ENCODE peak calls at places on chromosomes 16 and 17, in six cellular contexts. One of them, this sample, is unnamed.

GRCh38 chr17:51638909-51639308 is 378.6 kb downstream of the UTP18 start:
- DNase-seq in ELF-1: no peak
- DNase-seq in hypothalamus: no peak
- DNase-seq in CD8-positive, alpha-beta T cell: no peak
- DNase-seq in NCI-H1092: no peak
- DNase-seq in right lobe of liver: no peak
- DNase-seq in this sample: no peak

GRCh38 chr16:35908942-35909341 is 2449.5 kb downstream of the TP53TG3F start:
- DNase-seq in ELF-1: peak
- DNase-seq in right lobe of liver: no peak
- DNase-seq in NCI-H1092: no peak
- DNase-seq in hypothalamus: no peak
- DNase-seq in CD8-positive, alpha-beta T cell: no peak
- DNase-seq in this sample: no peak

GRCh38 chr16:69423189-69423588 is 1.2 kb upstream of the CYB5B start:
- DNase-seq in CD8-positive, alpha-beta T cell: no peak
- DNase-seq in right lobe of liver: no peak
- DNase-seq in ELF-1: no peak
- DNase-seq in hypothalamus: no peak
- DNase-seq in NCI-H1092: no peak
- DNase-seq in this sample: no peak

GRCh38 chr16:84594725-84595038 is 23.2 kb downstream of the COTL1 start:
- DNase-seq in NCI-H1092: no peak
- DNase-seq in CD8-positive, alpha-beta T cell: no peak
- DNase-seq in ELF-1: no peak
- DNase-seq in right lobe of liver: no peak
- DNase-seq in hypothalamus: no peak
- DNase-seq in this sample: no peak

GRCh38 chr16:65497571-65497970 is 375.7 kb upstream of the CDH11 start:
- DNase-seq in ELF-1: no peak
- DNase-seq in NCI-H1092: no peak
- DNase-seq in hypothalamus: no peak
- DNase-seq in CD8-positive, alpha-beta T cell: no peak
- DNase-seq in right lobe of liver: no peak
- DNase-seq in this sample: no peak

GRCh38 chr16:22670551-22670970 is 143.4 kb upstream of the HS3ST2 start:
- DNase-seq in CD8-positive, alpha-beta T cell: no peak
- DNase-seq in NCI-H1092: no peak
- DNase-seq in ELF-1: peak
- DNase-seq in right lobe of liver: no peak
- DNase-seq in hypothalamus: no peak
- DNase-seq in this sample: no peak

GRCh38 chr17:48177816-48178215 is 70.2 kb downstream of the SNX11 start:
- DNase-seq in CD8-positive, alpha-beta T cell: no peak
- DNase-seq in ELF-1: no peak
- DNase-seq in hypothalamus: no peak
- DNase-seq in right lobe of liver: no peak
- DNase-seq in NCI-H1092: no peak
- DNase-seq in this sample: no peak

GRCh38 chr16:85463228-85463611 is 149.9 kb upstream of the GSE1 start:
- DNase-seq in right lobe of liver: no peak
- DNase-seq in ELF-1: no peak
- DNase-seq in hypothalamus: no peak
- DNase-seq in NCI-H1092: no peak
- DNase-seq in CD8-positive, alpha-beta T cell: no peak
- DNase-seq in this sample: no peak

GRCh38 chr16:63289834-63290460 is 1253.7 kb upstream of the CDH8 start:
- DNase-seq in NCI-H1092: peak
- DNase-seq in right lobe of liver: no peak
- DNase-seq in ELF-1: peak
- DNase-seq in CD8-positive, alpha-beta T cell: no peak
- DNase-seq in hypothalamus: no peak
- DNase-seq in this sample: no peak

GRCh38 chr17:82031303-82031884 is at the start of gene RAC3:
- DNase-seq in NCI-H1092: no peak
- DNase-seq in right lobe of liver: no peak
- DNase-seq in hypothalamus: no peak
- DNase-seq in ELF-1: no peak
- DNase-seq in CD8-positive, alpha-beta T cell: no peak
- DNase-seq in this sample: no peak

GRCh38 chr16:5350118-5350517 is 252.5 kb upstream of the EEF2KMT start:
- DNase-seq in NCI-H1092: no peak
- DNase-seq in CD8-positive, alpha-beta T cell: no peak
- DNase-seq in right lobe of liver: no peak
- DNase-seq in ELF-1: peak
- DNase-seq in hypothalamus: no peak
- DNase-seq in this sample: no peak

GRCh38 chr16:12245923-12246290 is 269.4 kb downstream of the SNX29 start:
- DNase-seq in NCI-H1092: no peak
- DNase-seq in hypothalamus: no peak
- DNase-seq in right lobe of liver: no peak
- DNase-seq in CD8-positive, alpha-beta T cell: no peak
- DNase-seq in ELF-1: no peak
- DNase-seq in this sample: no peak

GRCh38 chr16:72189865-72190371 is 18.0 kb upstream of the PMFBP1 start:
- DNase-seq in right lobe of liver: no peak
- DNase-seq in hypothalamus: no peak
- DNase-seq in CD8-positive, alpha-beta T cell: no peak
- DNase-seq in ELF-1: no peak
- DNase-seq in NCI-H1092: no peak
- DNase-seq in this sample: no peak

GRCh38 chr17:81322271-81323082 is 27.4 kb upstream of the SLC38A10 start:
- DNase-seq in NCI-H1092: no peak
- DNase-seq in hypothalamus: no peak
- DNase-seq in ELF-1: no peak
- DNase-seq in right lobe of liver: no peak
- DNase-seq in CD8-positive, alpha-beta T cell: peak
- DNase-seq in this sample: no peak

GRCh38 chr16:89471225-89471624 is 19.1 kb downstream of the ANKRD11 start:
- DNase-seq in NCI-H1092: no peak
- DNase-seq in CD8-positive, alpha-beta T cell: no peak
- DNase-seq in ELF-1: peak
- DNase-seq in hypothalamus: no peak
- DNase-seq in right lobe of liver: no peak
- DNase-seq in this sample: no peak

GRCh38 chr16:2715519-2715918 is 4.5 kb downstream of the PRSS27 start:
- DNase-seq in CD8-positive, alpha-beta T cell: peak
- DNase-seq in ELF-1: peak
- DNase-seq in hypothalamus: no peak
- DNase-seq in right lobe of liver: peak
- DNase-seq in NCI-H1092: no peak
- DNase-seq in this sample: no peak

This sample was measured in uterus.